ENCODE peak calls at places on chromosomes 7 and 10, in five cellular contexts. M is activated CD8-positive, alpha-beta memory T cell treated with anti-CD3 and anti-CD28 coated beads for 4 hours; A is lower lobe of right lung; L is NCI-H1105; S is astrocyte of the hippocampus. N is an unnamed sample.

GRCh38 chr10:119651514-119652327 is 541 bp downstream of the BAG3 start:
- DNase-seq in M (no peak), L (no peak), S (peak; percentile 54), A (peak; percentile 62), N (peak; percentile 91)

GRCh38 chr7:1900847-1901246 is 230.8 kb downstream of the ELFN1 start:
- DNase-seq in L (no peak), A (peak; percentile 30), S (no peak), M (no peak), N (peak; percentile 51)

GRCh38 chr10:123348721-123349120 is 194.5 kb downstream of the BUB3 start:
- DNase-seq in M (no peak), L (no peak), A (no peak), S (no peak), N (no peak)

GRCh38 chr10:6920072-6921019 is 340.3 kb upstream of the PRKCQ start:
- DNase-seq in L (no peak), A (peak; percentile 91), M (peak; percentile 68), S (peak; percentile 80), N (peak; percentile 94)

GRCh38 chr7:159143780-159144755 is 599 bp downstream of the VIPR2 start:
- DNase-seq in M (no peak), S (peak; percentile 28), L (no peak), A (no peak), N (peak; percentile 74)

GRCh38 chr7:47039089-47039648 is 542.7 kb downstream of the TNS3 start:
- DNase-seq in L (no peak), A (no peak), S (no peak), M (no peak), N (no peak)

GRCh38 chr10:42875792-42876191 is 93.2 kb downstream of the BMS1 start:
- DNase-seq in S (no peak), M (no peak), L (no peak), A (no peak), N (no peak)

GRCh38 chr10:132972986-132973902 is 30.9 kb upstream of the CFAP46 start:
- DNase-seq in S (no peak), L (no peak), A (no peak), M (no peak), N (peak; percentile 58)

GRCh38 chr7:152522551-152522950 is 86.7 kb upstream of the KMT2C start:
- DNase-seq in A (no peak), S (peak; percentile 27), L (peak; percentile 90), M (no peak), N (no peak)

GRCh38 chr10:119602241-119603095 is 5.7 kb upstream of the TIAL1 start:
- DNase-seq in S (no peak), L (no peak), M (no peak), A (no peak), N (peak; percentile 56)

GRCh38 chr7:151013728-151014497 is 10.4 kb downstream of the ATG9B start:
- DNase-seq in S (peak; percentile 82), A (peak; percentile 83), L (peak; percentile 16), M (peak; percentile 53), N (peak; percentile 94)

GRCh38 chr10:78038105-78038504 is 4.4 kb downstream of the RPS24 start:
- DNase-seq in A (no peak), L (no peak), S (no peak), M (no peak), N (no peak)

GRCh38 chr7:1742555-1743303 is 72.7 kb downstream of the ELFN1 start:
- DNase-seq in L (no peak), A (no peak), M (no peak), S (peak; percentile 63), N (peak; percentile 82)

GRCh38 chr10:1532636-1533035 is 204.7 kb downstream of the ADARB2 start:
- DNase-seq in M (no peak), S (no peak), A (no peak), L (no peak), N (no peak)

GRCh38 chr7:99928994-99929729 is at the start of gene GJC3:
- DNase-seq in M (no peak), S (peak; percentile 54), A (peak; percentile 65), L (peak; percentile 46), N (peak; percentile 86)

GRCh38 chr7:1080251-1080917 is 7.5 kb upstream of the GPER1 start:
- DNase-seq in L (no peak), M (no peak), A (no peak), S (no peak), N (no peak)

GRCh38 chr7:138565071-138565450 is 105.0 kb downstream of the TRIM24 start:
- DNase-seq in M (no peak), S (no peak), L (no peak), A (peak; percentile 59), N (no peak)

GRCh38 chr7:75966209-75966961 is 28.0 kb downstream of the TMEM120A start:
- DNase-seq in M (no peak), S (peak; percentile 2), A (no peak), L (peak; percentile 66), N (peak; percentile 59)

GRCh38 chr10:68900427-68901105 is 549 bp upstream of the DDX50 start:
- DNase-seq in M (no peak), S (no peak), L (no peak), A (peak; percentile 85), N (peak; percentile 94)

GRCh38 chr7:26397786-26398435 is 106.2 kb downstream of the SNX10 start:
- DNase-seq in M (no peak), S (no peak), A (no peak), L (no peak), N (peak; percentile 91)

GRCh38 chr10:22317771-22318565 is 1.8 kb downstream of the COMMD3 start:
- DNase-seq in L (no peak), A (no peak), S (no peak), M (no peak), N (no peak)

GRCh38 chr7:130154501-130155317 is 50.5 kb downstream of the TMEM209 start:
- DNase-seq in L (peak; percentile 49), A (no peak), S (no peak), M (no peak), N (no peak)

GRCh38 chr7:155340071-155340531 is 42.4 kb downstream of the INSIG1 start:
- DNase-seq in S (no peak), L (no peak), A (peak; percentile 20), M (no peak), N (peak; percentile 61)

GRCh38 chr7:114939484-114940097 is 17.7 kb downstream of the MDFIC start:
- DNase-seq in L (peak; percentile 65), S (no peak), A (no peak), M (no peak), N (no peak)

GRCh38 chr7:89770156-89770555 is 384.1 kb upstream of the STEAP1 start:
- DNase-seq in S (no peak), A (no peak), M (no peak), L (no peak), N (no peak)

GRCh38 chr10:75261813-75262725 is 26.3 kb upstream of the COMTD1 start:
- DNase-seq in L (no peak), A (no peak), M (no peak), S (no peak), N (no peak)

GRCh38 chr7:290554-291301 is 758 bp downstream of the FOXL3 start:
- DNase-seq in M (no peak), A (peak; percentile 39), L (no peak), S (no peak), N (peak; percentile 47)

GRCh38 chr10:24209421-24209770 is 458 bp downstream of the KIAA1217 start:
- DNase-seq in M (no peak), A (no peak), L (no peak), S (peak; percentile 52), N (no peak)

GRCh38 chr10:70477661-70478162 is 855 bp upstream of the PALD1 start:
- DNase-seq in L (no peak), M (peak; percentile 69), S (no peak), A (no peak), N (peak; percentile 88)

GRCh38 chr7:20785211-20786048 is 1.3 kb downstream of the SP8 start:
- DNase-seq in S (peak; percentile 63), A (no peak), L (peak; percentile 38), M (no peak), N (no peak)

GRCh38 chr7:22200238-22200637 is 156.7 kb downstream of the RAPGEF5 start:
- DNase-seq in A (no peak), M (no peak), S (no peak), L (no peak), N (no peak)

GRCh38 chr7:16347461-16348192 is 73.7 kb downstream of the CRPPA start:
- DNase-seq in L (no peak), S (peak; percentile 46), M (no peak), A (no peak), N (no peak)

GRCh38 chr10:93413252-93413689 is 68.9 kb downstream of the MYOF start:
- DNase-seq in L (no peak), S (no peak), M (no peak), A (no peak), N (no peak)